ENCODE peak calls at places on chromosomes 11 and 22, in nine cellular contexts. One of them, this sample, is unnamed.

GRCh38 chr11:103618532-103618931 is 417.9 kb upstream of the DDI1 start:
- DNase-seq in coronary artery: no peak
- DNase-seq in NCI-H774: no peak
- DNase-seq in activated T-cell treated with anti-CD3 and anti-CD28 coated beads for 4 hours: no peak
- DNase-seq in thoracic aorta: no peak
- DNase-seq in HTR-8/SVneo: no peak
- DNase-seq in anterior cingulate cortex: no peak
- DNase-seq in NCI-H187: no peak
- DNase-seq in adipocyte: peak
- DNase-seq in this sample: no peak

GRCh38 chr11:122758974-122759373 is 79.3 kb upstream of the CRTAM start:
- DNase-seq in anterior cingulate cortex: no peak
- DNase-seq in adipocyte: no peak
- DNase-seq in thoracic aorta: no peak
- DNase-seq in NCI-H774: no peak
- DNase-seq in NCI-H187: no peak
- DNase-seq in coronary artery: no peak
- DNase-seq in activated T-cell treated with anti-CD3 and anti-CD28 coated beads for 4 hours: no peak
- DNase-seq in HTR-8/SVneo: no peak
- DNase-seq in this sample: no peak

GRCh38 chr11:133388975-133389568 is 143.2 kb downstream of the OPCML start:
- DNase-seq in anterior cingulate cortex: no peak
- DNase-seq in coronary artery: no peak
- DNase-seq in thoracic aorta: no peak
- DNase-seq in activated T-cell treated with anti-CD3 and anti-CD28 coated beads for 4 hours: no peak
- DNase-seq in HTR-8/SVneo: no peak
- DNase-seq in NCI-H187: no peak
- DNase-seq in NCI-H774: no peak
- DNase-seq in adipocyte: no peak
- DNase-seq in this sample: no peak

GRCh38 chr11:2672553-2673249 is 27.1 kb downstream of the KCNQ1OT1 start:
- DNase-seq in activated T-cell treated with anti-CD3 and anti-CD28 coated beads for 4 hours: no peak
- DNase-seq in thoracic aorta: no peak
- DNase-seq in NCI-H187: no peak
- DNase-seq in adipocyte: no peak
- DNase-seq in anterior cingulate cortex: no peak
- DNase-seq in NCI-H774: no peak
- DNase-seq in HTR-8/SVneo: no peak
- DNase-seq in coronary artery: peak
- DNase-seq in this sample: no peak

GRCh38 chr11:100890779-100891178 is 203.7 kb downstream of the ARHGAP42 start:
- DNase-seq in NCI-H187: no peak
- DNase-seq in thoracic aorta: no peak
- DNase-seq in activated T-cell treated with anti-CD3 and anti-CD28 coated beads for 4 hours: no peak
- DNase-seq in HTR-8/SVneo: peak
- DNase-seq in NCI-H774: no peak
- DNase-seq in coronary artery: no peak
- DNase-seq in adipocyte: peak
- DNase-seq in anterior cingulate cortex: no peak
- DNase-seq in this sample: no peak

GRCh38 chr11:47998733-47999359 is 18.5 kb downstream of the PTPRJ start:
- DNase-seq in coronary artery: no peak
- DNase-seq in NCI-H187: no peak
- DNase-seq in adipocyte: no peak
- DNase-seq in thoracic aorta: no peak
- DNase-seq in NCI-H774: no peak
- DNase-seq in activated T-cell treated with anti-CD3 and anti-CD28 coated beads for 4 hours: no peak
- DNase-seq in HTR-8/SVneo: no peak
- DNase-seq in anterior cingulate cortex: no peak
- DNase-seq in this sample: peak

GRCh38 chr11:117822031-117822521 is 2.5 kb downstream of the FXYD2 start:
- DNase-seq in HTR-8/SVneo: peak
- DNase-seq in NCI-H774: peak
- DNase-seq in NCI-H187: no peak
- DNase-seq in anterior cingulate cortex: no peak
- DNase-seq in thoracic aorta: no peak
- DNase-seq in activated T-cell treated with anti-CD3 and anti-CD28 coated beads for 4 hours: no peak
- DNase-seq in coronary artery: peak
- DNase-seq in adipocyte: peak
- DNase-seq in this sample: peak

GRCh38 chr22:48417143-48418070 is 1410.3 kb downstream of the BRD1 start:
- DNase-seq in thoracic aorta: no peak
- DNase-seq in adipocyte: no peak
- DNase-seq in NCI-H187: no peak
- DNase-seq in coronary artery: peak
- DNase-seq in HTR-8/SVneo: no peak
- DNase-seq in NCI-H774: no peak
- DNase-seq in anterior cingulate cortex: no peak
- DNase-seq in activated T-cell treated with anti-CD3 and anti-CD28 coated beads for 4 hours: no peak
- DNase-seq in this sample: no peak

GRCh38 chr22:39244496-39245129 is at the start of gene PDGFB:
- DNase-seq in activated T-cell treated with anti-CD3 and anti-CD28 coated beads for 4 hours: no peak
- DNase-seq in NCI-H187: no peak
- DNase-seq in coronary artery: no peak
- DNase-seq in HTR-8/SVneo: no peak
- DNase-seq in anterior cingulate cortex: no peak
- DNase-seq in adipocyte: peak
- DNase-seq in thoracic aorta: no peak
- DNase-seq in NCI-H774: peak
- DNase-seq in this sample: peak

GRCh38 chr22:36816635-36817428 is at the start of gene PVALB:
- DNase-seq in anterior cingulate cortex: no peak
- DNase-seq in NCI-H187: no peak
- DNase-seq in adipocyte: peak
- DNase-seq in HTR-8/SVneo: no peak
- DNase-seq in NCI-H774: peak
- DNase-seq in coronary artery: no peak
- DNase-seq in thoracic aorta: no peak
- DNase-seq in activated T-cell treated with anti-CD3 and anti-CD28 coated beads for 4 hours: no peak
- DNase-seq in this sample: peak

GRCh38 chr11:129364143-129364654 is 11.4 kb upstream of the BARX2 start:
- DNase-seq in HTR-8/SVneo: peak
- DNase-seq in thoracic aorta: no peak
- DNase-seq in NCI-H774: peak
- DNase-seq in anterior cingulate cortex: peak
- DNase-seq in adipocyte: peak
- DNase-seq in NCI-H187: peak
- DNase-seq in activated T-cell treated with anti-CD3 and anti-CD28 coated beads for 4 hours: peak
- DNase-seq in coronary artery: no peak
- DNase-seq in this sample: peak

GRCh38 chr11:21806508-21806907 is 386.4 kb upstream of the ANO5 start:
- DNase-seq in activated T-cell treated with anti-CD3 and anti-CD28 coated beads for 4 hours: no peak
- DNase-seq in coronary artery: no peak
- DNase-seq in NCI-H187: no peak
- DNase-seq in thoracic aorta: no peak
- DNase-seq in adipocyte: no peak
- DNase-seq in NCI-H774: no peak
- DNase-seq in anterior cingulate cortex: no peak
- DNase-seq in HTR-8/SVneo: no peak
- DNase-seq in this sample: no peak

GRCh38 chr22:46653596-46653995 is 33.4 kb downstream of the GRAMD4 start:
- DNase-seq in adipocyte: no peak
- DNase-seq in thoracic aorta: no peak
- DNase-seq in HTR-8/SVneo: no peak
- DNase-seq in anterior cingulate cortex: no peak
- DNase-seq in NCI-H774: no peak
- DNase-seq in activated T-cell treated with anti-CD3 and anti-CD28 coated beads for 4 hours: no peak
- DNase-seq in NCI-H187: no peak
- DNase-seq in coronary artery: no peak
- DNase-seq in this sample: no peak

GRCh38 chr11:121467965-121468364 is 15.2 kb upstream of the SORL1-AS1 start:
- DNase-seq in NCI-H187: peak
- DNase-seq in activated T-cell treated with anti-CD3 and anti-CD28 coated beads for 4 hours: peak
- DNase-seq in thoracic aorta: no peak
- DNase-seq in coronary artery: no peak
- DNase-seq in NCI-H774: no peak
- DNase-seq in adipocyte: no peak
- DNase-seq in HTR-8/SVneo: no peak
- DNase-seq in anterior cingulate cortex: no peak
- DNase-seq in this sample: peak

GRCh38 chr11:32594272-32594671 is 10.6 kb downstream of the EIF3M start:
- DNase-seq in activated T-cell treated with anti-CD3 and anti-CD28 coated beads for 4 hours: no peak
- DNase-seq in NCI-H774: no peak
- DNase-seq in coronary artery: no peak
- DNase-seq in thoracic aorta: no peak
- DNase-seq in NCI-H187: no peak
- DNase-seq in HTR-8/SVneo: no peak
- DNase-seq in anterior cingulate cortex: no peak
- DNase-seq in adipocyte: no peak
- DNase-seq in this sample: no peak

GRCh38 chr11:125348704-125349635 is 147.1 kb downstream of the FEZ1 start:
- DNase-seq in thoracic aorta: no peak
- DNase-seq in NCI-H774: no peak
- DNase-seq in adipocyte: peak
- DNase-seq in HTR-8/SVneo: peak
- DNase-seq in activated T-cell treated with anti-CD3 and anti-CD28 coated beads for 4 hours: peak
- DNase-seq in NCI-H187: no peak
- DNase-seq in anterior cingulate cortex: peak
- DNase-seq in coronary artery: no peak
- DNase-seq in this sample: peak

GRCh38 chr22:43476341-43476740 is 64.5 kb downstream of the MPPED1 start:
- DNase-seq in activated T-cell treated with anti-CD3 and anti-CD28 coated beads for 4 hours: no peak
- DNase-seq in HTR-8/SVneo: no peak
- DNase-seq in anterior cingulate cortex: no peak
- DNase-seq in NCI-H187: no peak
- DNase-seq in NCI-H774: no peak
- DNase-seq in thoracic aorta: no peak
- DNase-seq in coronary artery: no peak
- DNase-seq in adipocyte: no peak
- DNase-seq in this sample: no peak

GRCh38 chr11:2573240-2574042 is 126.4 kb downstream of the KCNQ1OT1 start:
- DNase-seq in thoracic aorta: no peak
- DNase-seq in adipocyte: no peak
- DNase-seq in activated T-cell treated with anti-CD3 and anti-CD28 coated beads for 4 hours: no peak
- DNase-seq in anterior cingulate cortex: no peak
- DNase-seq in NCI-H187: no peak
- DNase-seq in HTR-8/SVneo: no peak
- DNase-seq in coronary artery: no peak
- DNase-seq in NCI-H774: no peak
- DNase-seq in this sample: no peak

GRCh38 chr11:69609351-69609750 is 31.6 kb upstream of the CCND1 start:
- DNase-seq in adipocyte: no peak
- DNase-seq in HTR-8/SVneo: no peak
- DNase-seq in coronary artery: no peak
- DNase-seq in thoracic aorta: no peak
- DNase-seq in anterior cingulate cortex: no peak
- DNase-seq in NCI-H187: no peak
- DNase-seq in activated T-cell treated with anti-CD3 and anti-CD28 coated beads for 4 hours: no peak
- DNase-seq in NCI-H774: no peak
- DNase-seq in this sample: no peak

GRCh38 chr22:37196539-37197450 is 8.7 kb upstream of the C1QTNF6 start:
- DNase-seq in HTR-8/SVneo: no peak
- DNase-seq in NCI-H187: no peak
- DNase-seq in coronary artery: peak
- DNase-seq in NCI-H774: no peak
- DNase-seq in thoracic aorta: no peak
- DNase-seq in activated T-cell treated with anti-CD3 and anti-CD28 coated beads for 4 hours: no peak
- DNase-seq in adipocyte: peak
- DNase-seq in anterior cingulate cortex: no peak
- DNase-seq in this sample: no peak

GRCh38 chr11:27718853-27719574 is 18.8 kb upstream of the BDNF start:
- DNase-seq in HTR-8/SVneo: no peak
- DNase-seq in activated T-cell treated with anti-CD3 and anti-CD28 coated beads for 4 hours: no peak
- DNase-seq in NCI-H774: peak
- DNase-seq in adipocyte: peak
- DNase-seq in thoracic aorta: no peak
- DNase-seq in anterior cingulate cortex: no peak
- DNase-seq in NCI-H187: no peak
- DNase-seq in coronary artery: no peak
- DNase-seq in this sample: no peak

GRCh38 chr22:43272869-43273318 is 70.3 kb downstream of the SCUBE1 start:
- DNase-seq in adipocyte: no peak
- DNase-seq in anterior cingulate cortex: no peak
- DNase-seq in coronary artery: no peak
- DNase-seq in NCI-H774: no peak
- DNase-seq in HTR-8/SVneo: no peak
- DNase-seq in thoracic aorta: no peak
- DNase-seq in NCI-H187: no peak
- DNase-seq in activated T-cell treated with anti-CD3 and anti-CD28 coated beads for 4 hours: no peak
- DNase-seq in this sample: no peak

GRCh38 chr11:33869511-33870422 is 22.1 kb downstream of the LMO2 start:
- DNase-seq in anterior cingulate cortex: peak
- DNase-seq in adipocyte: peak
- DNase-seq in coronary artery: no peak
- DNase-seq in NCI-H774: peak
- DNase-seq in NCI-H187: no peak
- DNase-seq in activated T-cell treated with anti-CD3 and anti-CD28 coated beads for 4 hours: no peak
- DNase-seq in thoracic aorta: no peak
- DNase-seq in HTR-8/SVneo: peak
- DNase-seq in this sample: peak

GRCh38 chr11:77267910-77268309 is 33.6 kb downstream of the GDPD4 start:
- DNase-seq in adipocyte: peak
- DNase-seq in NCI-H774: no peak
- DNase-seq in activated T-cell treated with anti-CD3 and anti-CD28 coated beads for 4 hours: no peak
- DNase-seq in NCI-H187: no peak
- DNase-seq in coronary artery: no peak
- DNase-seq in HTR-8/SVneo: no peak
- DNase-seq in anterior cingulate cortex: no peak
- DNase-seq in thoracic aorta: no peak
- DNase-seq in this sample: no peak

GRCh38 chr11:5476184-5476819 is 12.2 kb upstream of the OR52D1 start:
- DNase-seq in thoracic aorta: no peak
- DNase-seq in HTR-8/SVneo: peak
- DNase-seq in NCI-H774: peak
- DNase-seq in adipocyte: peak
- DNase-seq in anterior cingulate cortex: no peak
- DNase-seq in coronary artery: no peak
- DNase-seq in NCI-H187: no peak
- DNase-seq in activated T-cell treated with anti-CD3 and anti-CD28 coated beads for 4 hours: peak
- DNase-seq in this sample: no peak

GRCh38 chr11:75301602-75302345 is 49.7 kb downstream of the ARRB1 start:
- DNase-seq in coronary artery: no peak
- DNase-seq in HTR-8/SVneo: no peak
- DNase-seq in NCI-H774: peak
- DNase-seq in anterior cingulate cortex: no peak
- DNase-seq in NCI-H187: peak
- DNase-seq in adipocyte: no peak
- DNase-seq in thoracic aorta: no peak
- DNase-seq in activated T-cell treated with anti-CD3 and anti-CD28 coated beads for 4 hours: no peak
- DNase-seq in this sample: peak

GRCh38 chr11:102527701-102528100 is 2.8 kb downstream of the MMP7 start:
- DNase-seq in thoracic aorta: no peak
- DNase-seq in coronary artery: no peak
- DNase-seq in HTR-8/SVneo: no peak
- DNase-seq in activated T-cell treated with anti-CD3 and anti-CD28 coated beads for 4 hours: no peak
- DNase-seq in anterior cingulate cortex: no peak
- DNase-seq in NCI-H774: no peak
- DNase-seq in NCI-H187: no peak
- DNase-seq in adipocyte: no peak
- DNase-seq in this sample: no peak

GRCh38 chr11:127443297-127443696 is 442.7 kb upstream of the KIRREL3 start:
- DNase-seq in NCI-H187: no peak
- DNase-seq in NCI-H774: no peak
- DNase-seq in activated T-cell treated with anti-CD3 and anti-CD28 coated beads for 4 hours: no peak
- DNase-seq in thoracic aorta: no peak
- DNase-seq in anterior cingulate cortex: no peak
- DNase-seq in coronary artery: no peak
- DNase-seq in adipocyte: no peak
- DNase-seq in HTR-8/SVneo: no peak
- DNase-seq in this sample: no peak

GRCh38 chr11:72048718-72049460 is 31.5 kb downstream of the NUMA1 start:
- DNase-seq in adipocyte: no peak
- DNase-seq in anterior cingulate cortex: no peak
- DNase-seq in HTR-8/SVneo: no peak
- DNase-seq in NCI-H187: no peak
- DNase-seq in NCI-H774: no peak
- DNase-seq in coronary artery: no peak
- DNase-seq in activated T-cell treated with anti-CD3 and anti-CD28 coated beads for 4 hours: no peak
- DNase-seq in thoracic aorta: no peak
- DNase-seq in this sample: no peak

This sample was measured in NCI-H2171 treated with DMSO at 0.1 percent for 48 hours.